ENCODE peak calls at places on chromosomes 1 and 21, in seven cellular contexts. A is SK-N-SH, N is HCT116, E is HepG2, Z is K562, O is H1, B is GM12878. D is an unnamed sample.

GRCh38 chr1:36653850-36654249 is 171.1 kb upstream of the CSF3R start:
- DNase-seq in A (no peak), B (no peak), O (no peak), E (no peak), N (no peak), Z (no peak), D (no peak)

GRCh38 chr1:28437260-28437923 is 67.9 kb downstream of the PHACTR4 start:
- DNase-seq in E (peak; percentile 58), O (no peak), A (no peak), Z (peak; percentile 63), N (peak; percentile 50), B (no peak), D (peak; percentile 68)

GRCh38 chr1:32977546-32978087 is 13.0 kb upstream of the RNF19B start:
- DNase-seq in B (no peak), E (no peak), A (no peak), Z (no peak), O (no peak), N (no peak), D (no peak)

GRCh38 chr1:12617511-12617900 is 504 bp downstream of the DHRS3 start:
- DNase-seq in E (peak; percentile 36), N (no peak), B (no peak), Z (no peak), A (no peak), O (no peak), D (no peak)

GRCh38 chr1:66294692-66295384 is 239.1 kb upstream of the SGIP1 start:
- DNase-seq in N (peak; percentile 85), E (no peak), O (no peak), A (no peak), Z (no peak), B (no peak), D (peak; percentile 64)

GRCh38 chr1:15429701-15430149 is 8.5 kb upstream of the CTRC start:
- DNase-seq in N (no peak), E (no peak), O (no peak), B (no peak), Z (no peak), A (peak; percentile 23), D (no peak)

GRCh38 chr1:193115629-193116227 is 6.1 kb upstream of the CDC73 start:
- DNase-seq in O (no peak), B (no peak), N (peak; percentile 93), E (peak; percentile 87), Z (peak; percentile 77), A (peak; percentile 11), D (peak; percentile 89)

GRCh38 chr1:20494609-20495311 is 8.8 kb upstream of the CAMK2N1 start:
- DNase-seq in Z (no peak), A (no peak), O (no peak), N (peak; percentile 90), E (no peak), B (no peak), D (peak; percentile 87)

GRCh38 chr1:204396015-204396583 is 15.5 kb downstream of the PPP1R15B start:
- DNase-seq in Z (peak; percentile 57), E (no peak), A (no peak), N (no peak), O (peak; percentile 33), B (no peak), D (no peak)

GRCh38 chr1:233269656-233270055 is 25.9 kb downstream of the PCNX2 start:
- DNase-seq in A (no peak), Z (no peak), O (no peak), E (no peak), B (no peak), N (no peak), D (no peak)

GRCh38 chr1:156689960-156690672 is 12.9 kb upstream of the NES start:
- DNase-seq in E (no peak), O (no peak), N (no peak), B (no peak), Z (no peak), A (no peak), D (peak; percentile 58)

GRCh38 chr1:13754003-13754402 is 54.0 kb downstream of the PRDM2 start:
- DNase-seq in E (no peak), O (no peak), A (no peak), B (peak; percentile 32), N (no peak), Z (no peak), D (no peak)

GRCh38 chr1:204358145-204358544 is 1.6 kb downstream of the PLEKHA6 start:
- DNase-seq in N (no peak), B (no peak), A (peak; percentile 70), E (no peak), O (no peak), Z (no peak), D (no peak)

GRCh38 chr1:175218786-175219447 is 26.3 kb upstream of the KIAA0040 start:
- DNase-seq in O (no peak), Z (no peak), N (peak; percentile 56), A (no peak), E (no peak), B (no peak), D (no peak)

GRCh38 chr1:247908761-247909160 is 11.3 kb upstream of the OR2T8 start:
- DNase-seq in A (no peak), Z (no peak), N (no peak), O (no peak), B (no peak), E (no peak), D (no peak)

GRCh38 chr1:199122532-199123311 is 483.9 kb downstream of the PTPRC start:
- DNase-seq in Z (no peak), A (no peak), E (no peak), N (no peak), B (no peak), O (no peak), D (no peak)

GRCh38 chr1:18950415-18951026 is 6.0 kb downstream of the IFFO2 start:
- DNase-seq in A (no peak), O (no peak), N (no peak), E (no peak), Z (no peak), B (no peak), D (no peak)

GRCh38 chr21:38140192-38140905 is 116.4 kb upstream of the KCNJ15 start:
- DNase-seq in Z (no peak), B (no peak), E (no peak), O (no peak), N (no peak), A (peak; percentile 33), D (peak; percentile 34)

GRCh38 chr1:6272476-6273270 is 11.8 kb upstream of the GPR153 start:
- DNase-seq in A (no peak), Z (no peak), O (no peak), B (no peak), E (no peak), N (no peak), D (no peak)

GRCh38 chr1:32963746-32964460 is 706 bp downstream of the RNF19B start:
- DNase-seq in O (peak; percentile 78), E (no peak), N (no peak), Z (peak; percentile 72), A (peak; percentile 84), B (no peak), D (peak; percentile 66)

GRCh38 chr1:8394456-8395321 is 76.8 kb downstream of the SLC45A1 start:
- DNase-seq in N (no peak), B (no peak), Z (no peak), O (no peak), A (no peak), E (no peak), D (peak; percentile 92)

GRCh38 chr1:154791292-154792278 is 78.5 kb downstream of the KCNN3 start:
- DNase-seq in Z (no peak), A (no peak), B (peak; percentile 88), E (no peak), O (no peak), N (peak; percentile 21), D (peak; percentile 75)

GRCh38 chr1:110829955-110830553 is 42.9 kb upstream of the CD53 start:
- DNase-seq in N (peak; percentile 45), A (peak; percentile 30), E (peak; percentile 54), O (peak; percentile 46), Z (peak; percentile 68), B (peak; percentile 37), D (peak; percentile 27)

GRCh38 chr1:153432874-153433681 is 16.8 kb downstream of the S100A7A start:
- DNase-seq in B (no peak), A (no peak), E (no peak), N (no peak), Z (peak; percentile 93), O (peak; percentile 22), D (no peak)

GRCh38 chr1:33454646-33455282 is 17.7 kb upstream of the ZSCAN20 start:
- DNase-seq in A (no peak), N (no peak), B (no peak), O (no peak), E (no peak), Z (no peak), D (no peak)

GRCh38 chr1:17437260-17438175 is 2.0 kb downstream of the RCC2 start:
- DNase-seq in E (no peak), Z (peak; percentile 74), A (peak; percentile 96), N (no peak), B (no peak), O (peak; percentile 70), D (peak; percentile 43)

GRCh38 chr1:17438977-17439249 is 564 bp downstream of the RCC2 start:
- DNase-seq in A (peak; percentile 51), O (no peak), E (no peak), N (no peak), Z (no peak), B (no peak), D (no peak)

GRCh38 chr1:17439250-17440073 is at the start of gene RCC2:
- DNase-seq in B (no peak), A (peak; percentile 96), E (peak; percentile 60), Z (peak; percentile 87), N (peak; percentile 43), O (peak; percentile 75), D (peak; percentile 69)

GRCh38 chr1:17436380-17437174 is 2.9 kb downstream of the RCC2 start:
- DNase-seq in E (no peak), Z (no peak), N (no peak), A (no peak), O (no peak), B (no peak), D (peak; percentile 30)

GRCh38 chr1:17438176-17438976 is 1.1 kb downstream of the RCC2 start:
- DNase-seq in O (peak; percentile 77), Z (peak; percentile 86), B (no peak), A (peak; percentile 83), E (peak; percentile 52), N (no peak), D (peak; percentile 69)
- TF ChIP-seq MAX in O (no peak), Z (no peak), B (no peak), A (peak; percentile 59), E (peak; percentile 20), N (no peak), D (no peak)

GRCh38 chr21:36700295-36700960 is 1.5 kb downstream of the SIM2 start:
- DNase-seq in E (no peak), N (no peak), A (no peak), B (no peak), Z (no peak), O (peak; percentile 57), D (no peak)
- H4K20me1 ChIP-seq in E (no peaks in the 10 kb centered on the region), N (no peaks in the 10 kb centered on the region), A (peaks cover 15% of the 10 kb centered on the region), B (no peaks in the 10 kb centered on the region), Z (peaks cover 8% of the 10 kb centered on the region), O (peaks cover 19% of the 10 kb centered on the region), D (no peaks in the 10 kb centered on the region)

GRCh38 chr1:53524428-53525400 is 65.5 kb downstream of the DMRTB1 start:
- DNase-seq in O (no peak), Z (peak; percentile 14), N (no peak), E (no peak), A (peak; percentile 82), B (no peak), D (no peak)
- TF ChIP-seq MAX in O (no peak), Z (no peak), N (no peak), E (no peak), A (no peak), B (no peak), D (no peak)

DNA sequence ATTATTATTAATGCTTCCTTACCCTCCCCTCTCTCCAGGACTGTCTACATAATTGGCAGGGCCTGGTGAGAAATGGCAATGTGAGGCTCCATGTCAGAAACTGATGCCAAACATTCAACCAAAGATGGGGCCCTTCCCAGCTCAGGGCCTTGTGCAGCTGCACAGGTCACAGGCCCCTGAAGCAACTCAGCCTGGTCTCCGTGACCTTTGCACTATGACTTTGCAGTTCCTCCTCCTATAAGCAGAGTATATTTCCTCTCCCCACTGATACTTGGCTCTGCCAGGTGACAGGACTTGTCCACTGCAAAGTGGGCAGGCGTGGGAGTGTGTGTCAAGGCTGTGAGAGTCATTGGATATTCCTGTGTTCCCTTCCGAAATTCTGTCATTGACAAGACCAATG is 75.0 kb downstream of the CNIH3 start:
- DNase-seq in B (no peak), A (no peak), E (no peak), Z (peak; percentile 21), O (no peak), N (no peak), D (no peak)
- H4K20me1 ChIP-seq in B (no peaks in the 10 kb centered on the region), A (no peaks in the 10 kb centered on the region), E (no peaks in the 10 kb centered on the region), Z (no peaks in the 10 kb centered on the region), O (no peaks in the 10 kb centered on the region), N (no peaks in the 10 kb centered on the region), D (no peaks in the 10 kb centered on the region)

D was measured in endothelial cell of umbilical vein.